ENCODE peak calls at places on chromosomes 7 and 10, in eight cellular contexts. S is mesendoderm, T is hypothalamus, Z is mucosa of descending colon, G is Daoy, N is ELR, O is NCI-H748 treated with DMSO at 0.1 percent for 48 hours, I is NCI-H345. B is an unnamed sample.

GRCh38 chr7:157002819-157003421 is 7.5 kb downstream of the MNX1 start:
- DNase-seq in S (peak), T (no peak), Z (no peak), G (no peak), N (no peak), O (no peak), I (no peak), B (no peak)

GRCh38 chr7:79716329-79716728 is 262.9 kb upstream of the MAGI2 start:
- DNase-seq in S (no peak), T (no peak), Z (no peak), G (no peak), N (no peak), O (no peak), I (no peak), B (no peak)

GRCh38 chr7:114939484-114940097 is 17.7 kb downstream of the MDFIC start:
- DNase-seq in S (no peak), T (no peak), Z (no peak), G (no peak), N (peak), O (no peak), I (no peak), B (no peak)

GRCh38 chr7:81604075-81604807 is 165.6 kb downstream of the HGF start:
- DNase-seq in S (no peak), T (no peak), Z (no peak), G (peak), N (peak), O (no peak), I (no peak), B (no peak)

GRCh38 chr10:76080991-76081390 is 649.6 kb downstream of the LRMDA start:
- DNase-seq in S (peak), T (no peak), Z (no peak), G (peak), N (peak), O (no peak), I (no peak), B (no peak)

GRCh38 chr10:6207658-6208057 is 4.9 kb downstream of the PFKFB3 start:
- DNase-seq in S (no peak), T (no peak), Z (no peak), G (no peak), N (peak), O (no peak), I (no peak), B (no peak)

GRCh38 chr7:22645418-22646181 is 81.4 kb upstream of the IL6 start:
- DNase-seq in S (no peak), T (no peak), Z (no peak), G (no peak), N (no peak), O (no peak), I (no peak), B (no peak)

GRCh38 chr10:124290095-124290795 is 128.5 kb downstream of the OAT start:
- DNase-seq in S (peak), T (no peak), Z (peak), G (peak), N (peak), O (no peak), I (peak), B (no peak)

B was measured in caudate nucleus.